ENCODE peak calls at places on chromosome 7, in nine cellular contexts. A is BJ, I is endothelial cell, K is IMR-90, X is HCT116, T is fibroblast of pulmonary artery, O is cardiac fibroblast, B is mesothelial cell of epicardium, G is upper lobe of right lung. S is an unnamed sample.

GRCh38 chr7:148929176-148929575 is 45.1 kb upstream of the EZH2 start:
- DNase-seq in O (no peak), T (no peak), X (no peak), G (no peak), A (no peak), K (no peak), B (no peak), I (no peak), S (no peak)

GRCh38 chr7:28771901-28772622 is 186.1 kb downstream of the TRIL start:
- DNase-seq in G (no peak), X (no peak), A (no peak), I (no peak), T (no peak), B (no peak), O (no peak), K (no peak), S (no peak)

GRCh38 chr7:11427686-11428273 is 404.2 kb downstream of the THSD7A start:
- DNase-seq in X (peak; percentile 53), K (peak; percentile 56), G (no peak), O (peak; percentile 87), I (peak; percentile 9), T (peak; percentile 90), B (no peak), A (peak; percentile 2), S (no peak)

GRCh38 chr7:2941201-2941859 is 97.2 kb upstream of the GNA12 start:
- DNase-seq in B (peak; percentile 3), I (no peak), A (no peak), X (no peak), O (no peak), G (peak; percentile 33), K (no peak), T (no peak), S (no peak)

GRCh38 chr7:96308253-96308949 is 13.5 kb downstream of the SLC25A13 start:
- DNase-seq in I (no peak), T (no peak), K (no peak), B (no peak), A (no peak), O (no peak), X (no peak), G (no peak), S (no peak)

GRCh38 chr7:128876978-128877755 is 14.5 kb downstream of the ATP6V1F start:
- DNase-seq in O (no peak), B (no peak), T (no peak), X (no peak), I (no peak), G (peak; percentile 57), A (no peak), K (no peak), S (no peak)

GRCh38 chr7:81075150-81075549 is 156.3 kb upstream of the SEMA3C start:
- DNase-seq in O (no peak), G (no peak), B (no peak), T (no peak), I (no peak), K (peak; percentile 52), X (peak; percentile 31), A (no peak), S (no peak)

GRCh38 chr7:91915401-91916067 is 25.1 kb upstream of the AKAP9 start:
- DNase-seq in K (peak; percentile 36), O (peak; percentile 13), A (no peak), X (no peak), B (no peak), I (no peak), T (no peak), G (no peak), S (no peak)

GRCh38 chr7:38716397-38716796 is 85.2 kb upstream of the AMPH start:
- DNase-seq in I (no peak), A (no peak), B (no peak), K (no peak), G (no peak), T (no peak), X (no peak), O (no peak), S (no peak)
- TF ChIP-seq CTCF in I (no peak), A (no peak), B (no peak), K (no peak), G (no peak), T (peak; percentile 2), X (no peak), O (no peak), S (no peak)

DNA sequence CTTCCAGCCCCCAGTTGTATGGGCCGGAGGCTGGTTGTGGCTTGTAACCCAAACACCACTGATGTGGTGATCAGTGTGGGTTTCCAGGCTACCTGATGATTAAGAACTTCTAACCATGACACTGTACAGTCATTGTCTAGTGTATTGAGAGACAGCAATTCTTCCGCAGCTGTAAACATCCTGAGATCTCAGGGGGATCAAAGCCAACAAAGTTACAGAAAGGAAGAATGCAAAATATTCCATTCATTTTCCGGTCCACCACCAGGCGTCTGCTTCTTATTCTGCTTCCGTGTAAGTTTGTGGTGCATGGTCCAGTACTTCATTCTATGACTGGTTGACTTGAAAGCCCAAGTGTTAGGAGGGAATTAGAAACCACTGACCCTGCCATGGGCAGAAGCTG is 10.3 kb upstream of the GLI3 start:
- DNase-seq in A (no peak), X (no peak), I (no peak), B (no peak), T (peak; percentile 76), G (no peak), K (peak; percentile 74), O (peak; percentile 75), S (no peak)
- TF ChIP-seq CTCF in A (peak; percentile 35), X (no peak), I (no peak), B (peak; percentile 38), T (peak; percentile 38), G (no peak), K (peak; percentile 23), O (peak; percentile 41), S (no peak)

DNA sequence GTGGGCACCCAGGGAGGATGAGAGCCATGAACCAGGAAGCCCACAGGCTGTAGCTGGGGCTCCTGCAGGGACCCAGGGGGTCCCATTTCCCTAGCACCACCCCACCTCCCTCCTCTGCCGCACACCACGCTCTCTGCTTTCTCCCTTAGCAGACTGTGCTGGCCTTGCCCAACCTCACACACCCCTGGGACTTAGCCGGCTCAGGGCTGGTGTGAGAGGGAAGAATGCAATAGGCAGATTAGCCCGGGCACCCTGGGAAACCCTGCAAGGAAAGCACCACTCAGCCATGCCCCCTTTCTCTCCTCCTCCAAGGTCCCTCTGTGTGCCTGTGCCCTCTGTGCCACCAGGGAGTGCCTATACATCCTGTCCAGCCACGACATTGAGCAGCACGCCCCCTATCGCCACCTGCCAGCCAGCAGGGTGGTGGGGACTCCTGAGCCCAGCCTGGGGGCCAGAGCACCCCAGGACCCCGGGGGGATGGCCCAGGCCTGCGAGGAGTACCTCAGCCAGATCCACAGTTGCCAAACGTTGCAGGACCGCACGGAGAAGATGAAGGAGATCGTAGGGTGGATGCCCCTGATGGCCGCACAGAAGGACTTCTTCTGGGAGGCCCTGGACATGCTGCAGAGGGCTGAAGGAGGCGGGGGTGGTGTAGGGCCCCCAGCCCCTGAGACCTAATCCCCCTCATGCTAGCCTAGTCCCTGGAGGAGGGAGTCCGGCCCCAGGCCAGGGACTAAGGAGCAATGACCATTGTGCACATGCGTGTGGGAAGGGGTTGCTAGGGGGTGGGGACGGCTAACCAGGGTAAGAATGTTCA is 1.7 kb upstream of the PCOLCE start:
- DNase-seq in K (no peak), A (no peak), T (no peak), X (no peak), I (no peak), G (no peak), O (no peak), B (no peak), S (no peak)
- TF ChIP-seq CTCF in K (no peak), A (no peak), T (no peak), X (no peak), I (no peak), G (no peak), O (peak; percentile 4), B (no peak), S (no peak)

DNA sequence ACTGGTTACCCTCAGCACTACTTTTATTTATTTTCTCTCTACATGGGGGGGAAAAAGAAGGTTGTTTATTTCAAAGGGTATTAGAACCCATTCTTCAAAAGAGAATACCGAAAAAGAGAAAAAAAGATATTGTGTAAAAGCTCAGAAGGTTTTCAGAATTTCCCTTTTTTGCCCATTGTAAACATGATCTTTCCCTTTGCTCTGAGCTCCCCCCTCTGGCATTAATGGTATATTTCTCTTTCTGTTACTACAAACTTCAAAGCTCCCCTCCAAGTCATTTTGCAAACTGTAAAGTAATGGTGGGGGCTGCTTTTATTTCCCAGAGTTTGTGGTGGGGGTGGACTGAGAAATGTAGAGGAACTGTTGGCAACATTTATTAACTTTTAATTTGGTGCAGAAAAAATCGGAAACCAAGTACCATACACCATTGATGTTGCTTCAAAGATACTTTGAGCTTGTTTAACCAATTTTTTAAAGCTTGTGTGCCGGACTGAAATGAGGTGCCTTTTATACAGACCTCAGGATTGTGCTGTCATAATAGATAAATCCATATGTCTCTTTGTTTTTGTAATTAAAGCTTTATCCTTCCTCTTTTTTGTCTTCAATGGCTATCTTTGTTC is 181.5 kb downstream of the EXOC4 start:
- DNase-seq in T (peak; percentile 68), K (peak; percentile 49), O (peak; percentile 65), A (no peak), B (no peak), X (no peak), I (no peak), G (no peak), S (no peak)
- TF ChIP-seq CTCF in T (peak; percentile 65), K (peak; percentile 73), O (peak; percentile 48), A (peak; percentile 54), B (peak; percentile 21), X (no peak), I (no peak), G (peak; percentile 51), S (no peak)

GRCh38 chr7:32212321-32212720 is 142.1 kb upstream of the PDE1C start:
- DNase-seq in X (no peak), I (no peak), G (no peak), T (no peak), O (no peak), K (no peak), A (no peak), B (no peak), S (no peak)

GRCh38 chr7:32204361-32205018 is 134.3 kb upstream of the PDE1C start:
- DNase-seq in X (peak; percentile 65), I (peak; percentile 69), A (peak; percentile 32), K (peak; percentile 77), T (peak; percentile 81), G (no peak), B (no peak), O (peak; percentile 89), S (no peak)

GRCh38 chr7:32206488-32206887 is 136.3 kb upstream of the PDE1C start:
- DNase-seq in A (no peak), B (no peak), O (no peak), X (no peak), I (no peak), G (no peak), K (no peak), T (no peak), S (no peak)

DNA sequence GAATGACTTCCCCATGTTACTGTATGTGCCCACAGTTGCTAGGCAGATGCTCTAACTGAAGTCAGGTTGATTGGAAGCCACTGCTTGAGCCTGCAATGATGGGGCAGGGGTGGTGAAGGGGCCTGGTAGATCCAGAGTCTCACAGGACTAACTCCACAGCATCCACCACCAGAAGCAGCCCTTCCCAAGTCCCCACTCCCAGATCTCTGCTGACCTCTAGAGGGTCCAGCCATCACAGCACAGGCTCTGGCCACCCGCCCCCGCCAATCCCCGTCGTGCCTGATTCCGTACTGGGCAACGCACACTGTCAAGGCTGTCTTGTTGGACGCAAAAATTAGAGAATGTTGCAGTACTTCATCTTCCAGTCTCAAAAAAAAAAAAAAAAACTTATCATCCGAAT is 136.8 kb upstream of the PDE1C start:
- DNase-seq in I (peak; percentile 72), A (no peak), G (no peak), X (no peak), O (peak; percentile 23), B (no peak), K (peak; percentile 3), T (peak; percentile 12), S (no peak)
- TF ChIP-seq CTCF in I (no peak), A (peak; percentile 47), G (no peak), X (peak; percentile 13), O (peak; percentile 23), B (no peak), K (peak; percentile 52), T (peak; percentile 20), S (no peak)

S was measured in activated B cell treated with CpG ODN at 0.5 μM for 24 hours.